ENCODE peak calls at places on chromosomes 1 and 21, in ten cellular contexts. P is heart right ventricle, Q is suprapubic skin, I is coronary artery, V is Calu3, M is NB4, B is astrocyte of the spinal cord, L is HFFc6, E is body of pancreas, A is breast epithelium. H is an unnamed sample.

GRCh38 chr1:119006406-119007279 is 18.5 kb upstream of the TBX15 start:
- DNase-seq in P (no peak), Q (no peak), I (no peak), V (no peak), M (no peak), B (no peak), L (no peak), E (no peak), A (no peak), H (no peak)

GRCh38 chr1:2555634-2556276 is 416 bp upstream of the TNFRSF14 start:
- DNase-seq in P (peak; percentile 78), Q (peak; percentile 95), I (peak; percentile 88), V (peak; percentile 28), M (peak; percentile 95), B (no peak), L (peak; percentile 41), E (peak; percentile 83), A (peak; percentile 87), H (peak; percentile 99)

GRCh38 chr1:178011101-178011828 is 41.4 kb upstream of the SEC16B start:
- DNase-seq in P (no peak), Q (no peak), I (no peak), V (no peak), M (no peak), B (peak; percentile 36), L (peak; percentile 5), E (no peak), A (no peak), H (no peak)

GRCh38 chr1:166884040-166884642 is 8.1 kb upstream of the TADA1 start:
- DNase-seq in P (peak; percentile 49), Q (no peak), I (no peak), V (peak; percentile 72), M (no peak), B (peak; percentile 33), L (no peak), E (peak; percentile 39), A (peak; percentile 55), H (peak; percentile 50)

GRCh38 chr1:181077576-181078242 is 10.8 kb upstream of the IER5 start:
- DNase-seq in P (no peak), Q (no peak), I (no peak), V (no peak), M (no peak), B (peak; percentile 31), L (peak; percentile 43), E (no peak), A (no peak), H (no peak)

GRCh38 chr21:44360174-44360573 is 6.8 kb downstream of the TRPM2 start:
- DNase-seq in P (no peak), Q (no peak), I (no peak), V (no peak), M (peak; percentile 80), B (no peak), L (no peak), E (no peak), A (no peak), H (peak; percentile 46)

GRCh38 chr1:228408869-228409805 is 2.5 kb upstream of the TRIM11 start:
- DNase-seq in P (no peak), Q (peak; percentile 56), I (no peak), V (no peak), M (no peak), B (no peak), L (no peak), E (no peak), A (peak; percentile 14), H (no peak)

GRCh38 chr21:36847189-36847588 is 119.3 kb downstream of the HLCS start:
- DNase-seq in P (no peak), Q (no peak), I (no peak), V (no peak), M (no peak), B (peak; percentile 82), L (peak; percentile 77), E (no peak), A (no peak), H (no peak)

GRCh38 chr21:46622226-46622625 is 13.2 kb upstream of the PRMT2 start:
- DNase-seq in P (no peak), Q (peak; percentile 62), I (no peak), V (peak; percentile 75), M (peak; percentile 95), B (peak; percentile 92), L (no peak), E (peak; percentile 55), A (no peak), H (no peak)

GRCh38 chr1:76826072-76826827 is 41.0 kb upstream of the ST6GALNAC5 start:
- DNase-seq in P (no peak), Q (no peak), I (no peak), V (no peak), M (no peak), B (peak; percentile 70), L (peak; percentile 17), E (no peak), A (no peak), H (no peak)

GRCh38 chr21:17818158-17819113 is 720 bp downstream of the C21orf91 start:
- DNase-seq in P (peak; percentile 43), Q (peak; percentile 72), I (no peak), V (peak; percentile 13), M (peak; percentile 43), B (peak; percentile 36), L (peak; percentile 3), E (peak; percentile 32), A (peak; percentile 52), H (peak; percentile 50)

GRCh38 chr21:34279285-34279684 is 84.5 kb upstream of the KCNE2 start:
- DNase-seq in P (no peak), Q (no peak), I (no peak), V (no peak), M (no peak), B (no peak), L (no peak), E (no peak), A (no peak), H (no peak)

DNA sequence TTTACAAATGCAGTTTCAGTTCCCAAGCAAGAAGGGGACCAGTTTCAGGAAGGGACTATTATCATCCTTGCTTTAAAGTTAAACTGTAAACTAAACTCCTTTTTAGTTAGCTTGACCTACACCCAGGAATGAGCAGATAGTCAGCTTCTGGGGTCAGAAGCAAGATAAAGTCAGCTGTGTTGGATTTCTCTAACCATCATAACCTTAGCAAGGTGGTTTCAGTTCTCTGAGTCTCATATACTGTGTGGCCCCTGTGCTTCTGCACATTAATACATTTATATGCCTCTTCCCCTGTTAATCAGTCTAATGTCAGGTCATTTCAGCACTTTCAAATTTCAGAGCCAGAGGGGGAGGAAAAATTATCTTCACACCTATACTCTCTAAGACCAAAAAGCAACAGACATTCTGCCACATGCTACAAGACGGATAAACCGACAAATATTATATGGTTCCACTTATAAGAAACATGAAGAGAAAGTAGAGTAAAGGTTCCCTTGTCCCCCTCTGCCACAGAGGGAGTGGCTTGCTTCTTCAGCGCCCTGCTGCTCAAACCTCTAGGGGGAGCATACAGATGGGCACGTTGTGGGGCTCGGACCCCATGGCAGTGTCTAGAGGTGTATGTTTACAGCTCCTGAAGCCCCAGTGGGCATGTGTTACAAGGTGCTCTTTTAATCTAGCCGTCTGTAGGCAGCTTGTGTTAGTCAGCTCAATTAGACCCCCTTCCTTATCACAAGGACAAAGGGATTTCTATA is 89.1 kb downstream of the SMYD3 start:
- DNase-seq in P (no peak), Q (no peak), I (no peak), V (no peak), M (no peak), B (no peak), L (no peak), E (no peak), A (no peak), H (no peak)
- TF ChIP-seq CTCF in P (no peak), Q (no peak), I (no peak), V (no peak), M (no peak), B (peak; percentile 6), L (peak; percentile 25), E (no peak), A (no peak), H (no peak)

DNA sequence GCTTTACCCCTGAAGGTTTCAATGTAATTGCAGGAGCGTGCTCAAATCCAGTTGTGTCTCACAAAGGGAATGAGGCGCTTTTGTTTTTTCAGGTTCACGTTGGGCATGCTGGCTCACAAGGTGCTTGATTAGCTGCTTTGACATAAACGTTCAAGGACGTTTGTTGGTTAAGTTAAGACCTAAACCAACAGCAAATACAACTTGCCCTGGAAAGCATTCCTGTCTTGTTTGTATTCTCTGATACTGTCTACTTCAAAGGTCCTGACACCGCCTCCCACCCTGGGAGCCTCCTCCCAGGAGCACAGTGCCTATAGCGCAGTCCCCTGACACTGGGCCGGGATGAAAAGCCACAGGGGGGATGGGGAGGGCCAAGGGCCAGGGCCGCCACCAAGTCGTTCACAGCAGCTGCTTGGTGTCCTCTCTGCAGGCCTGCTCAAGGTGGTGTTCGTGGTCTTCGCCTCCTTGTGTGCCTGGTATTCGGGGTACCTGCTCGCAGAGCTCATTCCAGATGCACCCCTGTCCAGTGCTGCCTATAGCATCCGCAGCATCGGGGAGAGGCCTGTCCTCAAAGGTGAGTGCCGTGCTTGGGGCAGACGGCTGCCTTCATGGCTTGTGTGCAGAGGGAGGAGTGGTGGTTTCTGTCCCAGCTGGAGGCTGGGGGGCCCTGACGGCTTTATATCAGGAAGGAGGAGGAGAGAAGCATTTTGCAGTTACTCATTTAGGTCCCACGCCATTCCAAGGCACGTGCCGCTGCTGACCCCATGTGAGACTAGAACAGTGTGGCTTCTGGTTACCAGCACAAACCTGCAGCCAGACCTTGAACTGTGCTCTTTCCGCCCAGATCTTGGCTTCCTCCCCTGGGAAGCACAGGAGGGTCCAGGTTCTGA is 6.1 kb downstream of the FAM3B start:
- DNase-seq in P (no peak), Q (no peak), I (no peak), V (no peak), M (no peak), B (no peak), L (no peak), E (no peak), A (no peak), H (no peak)
- TF ChIP-seq CTCF in P (no peak), Q (no peak), I (no peak), V (no peak), M (no peak), B (no peak), L (no peak), E (no peak), A (no peak), H (no peak)

GRCh38 chr21:39066829-39067785 is 116.1 kb downstream of the PSMG1 start:
- DNase-seq in P (no peak), Q (no peak), I (no peak), V (no peak), M (no peak), B (no peak), L (no peak), E (no peak), A (no peak), H (no peak)
- TF ChIP-seq CTCF in P (peak; percentile 53), Q (no peak), I (no peak), V (no peak), M (no peak), B (no peak), L (no peak), E (no peak), A (no peak), H (no peak)

GRCh38 chr1:237713886-237714285 is 176.8 kb downstream of the ZP4 start:
- DNase-seq in P (no peak), Q (no peak), I (no peak), V (no peak), M (no peak), B (no peak), L (peak; percentile 1), E (no peak), A (no peak), H (no peak)

GRCh38 chr1:237712808-237713207 is 177.9 kb downstream of the ZP4 start:
- DNase-seq in P (no peak), Q (no peak), I (no peak), V (no peak), M (no peak), B (no peak), L (no peak), E (no peak), A (no peak), H (no peak)

GRCh38 chr1:237712082-237712481 is 178.6 kb downstream of the ZP4 start:
- DNase-seq in P (no peak), Q (no peak), I (no peak), V (no peak), M (no peak), B (no peak), L (no peak), E (no peak), A (no peak), H (no peak)

GRCh38 chr1:237717121-237717520 is 173.6 kb downstream of the ZP4 start:
- DNase-seq in P (no peak), Q (no peak), I (no peak), V (peak; percentile 9), M (no peak), B (no peak), L (no peak), E (no peak), A (no peak), H (no peak)
- TF ChIP-seq CTCF in P (no peak), Q (no peak), I (no peak), V (no peak), M (no peak), B (no peak), L (no peak), E (no peak), A (no peak), H (no peak)

H was measured in CD14-positive monocyte.